ENCODE peak calls at places on chromosomes 4 and X, in seven cellular contexts. B is H9, J is IMR-90, Q is mesendoderm, T is trophoblast cell, R is mesenchymal stem cell, U is H1. G is an unnamed sample.

GRCh38 chrX:68261060-68261672 is 172.1 kb downstream of the OPHN1 start:
- DNase-seq in J (peak; percentile 20), T (no peak), R (no peak), Q (no peak), U (no peak), B (no peak), G (no peak)

GRCh38 chrX:1493877-1494510 is 41.3 kb upstream of the ASMTL start:
- DNase-seq in B (peak; percentile 39), T (no peak), Q (no peak), R (no peak), J (no peak), U (peak; percentile 59), G (no peak)

GRCh38 chrX:21812628-21813027 is 26.8 kb upstream of the MBTPS2 start:
- DNase-seq in Q (peak; percentile 31), U (no peak), J (no peak), B (no peak), T (no peak), R (no peak), G (no peak)

GRCh38 chr4:169976951-169977350 is 49.2 kb downstream of the MFAP3L start:
- DNase-seq in Q (peak; percentile 54), J (no peak), B (no peak), U (no peak), R (no peak), T (no peak), G (no peak)

GRCh38 chr4:168711197-168712120 is 214.6 kb downstream of the PALLD start:
- DNase-seq in U (no peak), B (no peak), J (peak; percentile 44), T (no peak), R (no peak), Q (no peak), G (no peak)

GRCh38 chr4:158446106-158446505 is 75.6 kb upstream of the RXFP1 start:
- DNase-seq in Q (no peak), T (peak; percentile 2), B (no peak), R (no peak), J (peak; percentile 79), U (no peak), G (no peak)

GRCh38 chr4:112321768-112322684 is 24.9 kb downstream of the ALPK1 start:
- DNase-seq in Q (peak; percentile 71), J (peak; percentile 60), B (peak; percentile 47), R (peak; percentile 64), T (peak; percentile 91), U (peak; percentile 85), G (peak; percentile 64)

GRCh38 chrX:25968920-25969319 is 169.2 kb upstream of the MAGEB18 start:
- DNase-seq in T (peak; percentile 4), U (peak; percentile 78), R (no peak), B (peak; percentile 64), Q (peak; percentile 68), J (no peak), G (peak; percentile 17)

GRCh38 chr4:170243662-170244288 is 154.0 kb upstream of the AADAT start:
- DNase-seq in T (peak; percentile 33), R (no peak), B (no peak), J (no peak), U (no peak), Q (peak; percentile 55), G (no peak)

GRCh38 chr4:99490286-99490685 is 20.5 kb upstream of the C4orf17 start:
- DNase-seq in Q (no peak), T (no peak), U (no peak), R (no peak), B (no peak), J (no peak), G (no peak)

GRCh38 chr4:39834269-39834668 is 136.3 kb downstream of the UBE2K start:
- DNase-seq in R (peak; percentile 31), T (no peak), J (no peak), B (no peak), Q (no peak), U (no peak), G (no peak)

GRCh38 chrX:100449696-100450606 is 39.9 kb upstream of the PCDH19 start:
- DNase-seq in T (no peak), U (no peak), J (no peak), Q (peak; percentile 58), B (peak; percentile 32), R (no peak), G (no peak)

GRCh38 chrX:23784487-23785301 is 1.7 kb downstream of the SAT1 start:
- DNase-seq in Q (no peak), T (peak; percentile 62), B (no peak), J (peak; percentile 88), U (no peak), R (peak; percentile 84), G (no peak)

GRCh38 chrX:80879143-80879542 is 69.5 kb upstream of the BRWD3 start:
- DNase-seq in Q (no peak), B (no peak), U (no peak), J (no peak), R (no peak), T (peak; percentile 27), G (no peak)

GRCh38 chrX:31449975-31450374 is 378.1 kb upstream of the FTHL17 start:
- DNase-seq in J (peak; percentile 63), B (no peak), T (no peak), Q (no peak), U (no peak), R (peak; percentile 7), G (no peak)

GRCh38 chr4:138200236-138200590 is 41.9 kb downstream of the SLC7A11 start:
- DNase-seq in B (no peak), R (no peak), Q (no peak), T (no peak), J (no peak), U (no peak), G (no peak)

GRCh38 chr4:185222598-185222997 is 13.2 kb downstream of the SNX25 start:
- DNase-seq in T (peak; percentile 33), U (no peak), B (no peak), Q (no peak), J (peak; percentile 87), R (no peak), G (no peak)

GRCh38 chr4:76697129-76697803 is 200.7 kb downstream of the SOWAHB start:
- DNase-seq in R (no peak), U (no peak), T (no peak), J (no peak), Q (peak; percentile 64), B (no peak), G (no peak)

GRCh38 chr4:98653006-98653405 is 5.4 kb downstream of the TSPAN5 start:
- DNase-seq in J (peak; percentile 80), U (no peak), R (no peak), T (no peak), Q (no peak), B (no peak), G (no peak)

GRCh38 chr4:168856312-168856711 is 153.7 kb downstream of the CBR4 start:
- DNase-seq in U (no peak), J (peak; percentile 97), T (peak; percentile 77), B (no peak), Q (no peak), R (peak; percentile 97), G (no peak)

GRCh38 chrX:71652405-71652804 is 14.9 kb upstream of the LOC101059915 start:
- DNase-seq in B (no peak), Q (peak; percentile 55), J (peak; percentile 59), T (peak; percentile 64), R (peak; percentile 46), U (peak; percentile 53), G (peak; percentile 14)

GRCh38 chrX:119685225-119686066 is 7.5 kb downstream of the SEPTIN6 start:
- DNase-seq in Q (no peak), T (peak; percentile 45), J (no peak), U (no peak), B (no peak), R (peak; percentile 58), G (no peak)

GRCh38 chrX:86507337-86507736 is 359.1 kb downstream of the DACH2 start:
- DNase-seq in R (no peak), B (no peak), T (no peak), J (no peak), Q (no peak), U (no peak), G (no peak)

GRCh38 chr4:12861422-12861821 is 622.7 kb downstream of the RAB28 start:
- DNase-seq in B (no peak), R (no peak), U (no peak), T (no peak), Q (no peak), J (no peak), G (no peak)

GRCh38 chr4:144302704-144303536 is 162.4 kb upstream of the GYPA start:
- DNase-seq in Q (peak; percentile 44), R (no peak), U (no peak), B (no peak), T (peak; percentile 87), J (no peak), G (no peak)

GRCh38 chrX:15055146-15055930 is 182.1 kb downstream of the MOSPD2 start:
- DNase-seq in U (no peak), R (no peak), Q (peak; percentile 28), B (no peak), J (peak; percentile 51), T (peak; percentile 50), G (no peak)

GRCh38 chr4:42306221-42307109 is 90.8 kb upstream of the SHISA3 start:
- DNase-seq in B (no peak), R (no peak), J (no peak), Q (no peak), U (no peak), T (no peak), G (no peak)

GRCh38 chrX:130171446-130172126 is at the start of gene RAB33A:
- DNase-seq in J (no peak), U (peak; percentile 57), B (peak; percentile 41), Q (no peak), T (peak; percentile 8), R (peak; percentile 36), G (no peak)

GRCh38 chr4:3254302-3255131 is 5.6 kb downstream of the MSANTD1 start:
- DNase-seq in J (no peak), Q (no peak), U (peak; percentile 40), B (peak; percentile 16), R (no peak), T (no peak), G (peak; percentile 9)

GRCh38 chrX:41329101-41329500 is 4.9 kb upstream of the DDX3X start:
- DNase-seq in R (no peak), Q (no peak), J (no peak), B (no peak), U (no peak), T (peak; percentile 82), G (no peak)
- H3K4me1 ChIP-seq in R (peaks cover 2% of the 10 kb centered on the region), Q (no peaks in the 10 kb centered on the region), J (peaks cover 3% of the 10 kb centered on the region), B (peaks cover 7% of the 10 kb centered on the region), U (no peaks in the 10 kb centered on the region), T (peaks cover 5% of the 10 kb centered on the region), G (peaks cover 2% of the 10 kb centered on the region)

DNA sequence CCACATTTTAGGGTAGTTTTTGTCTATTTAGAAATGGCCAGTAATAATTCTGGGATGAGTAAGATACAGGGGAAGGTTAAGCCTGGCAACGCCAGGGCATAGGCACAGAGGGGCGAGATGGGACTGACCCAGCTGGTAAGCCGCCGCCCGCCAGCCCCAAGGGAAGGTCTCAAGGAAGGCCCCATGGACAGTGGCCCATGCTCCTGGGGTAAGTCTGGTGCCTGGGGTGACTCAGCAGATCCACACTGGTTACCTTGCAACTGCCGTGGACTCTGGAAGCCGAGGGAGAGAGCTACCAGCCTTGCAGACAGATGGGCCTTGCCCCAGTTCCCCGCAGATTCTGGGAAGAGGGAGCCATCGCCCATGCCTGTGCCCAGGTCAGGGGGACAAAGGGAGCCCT is 179.4 kb downstream of the AFAP1 start:
- DNase-seq in J (no peak), T (no peak), R (no peak), B (no peak), Q (no peak), U (no peak), G (no peak)
- H3K4ac ChIP-seq in J (no peak overlapping the region), T (no peak overlapping the region), R (no peak overlapping the region), B (no peak overlapping the region), Q (no peak overlapping the region), U (no peak overlapping the region), G (no peak overlapping the region)

GRCh38 chrX:13285693-13286092 is 34.2 kb downstream of the ATXN3L start:
- DNase-seq in B (peak; percentile 71), J (no peak), R (no peak), U (no peak), Q (peak; percentile 21), T (no peak), G (no peak)
- H3K4me1 ChIP-seq in B (peaks cover 2% of the 10 kb centered on the region), J (peaks cover 11% of the 10 kb centered on the region), R (peaks cover 6% of the 10 kb centered on the region), U (peaks cover 5% of the 10 kb centered on the region), Q (no peaks in the 10 kb centered on the region), T (no peaks in the 10 kb centered on the region), G (peaks cover 12% of the 10 kb centered on the region)

GRCh38 chr4:73481356-73481755 is at the start of gene AFM:
- DNase-seq in B (no peak), U (no peak), J (no peak), T (no peak), R (no peak), Q (no peak), G (no peak)
- H3K4ac ChIP-seq in B (no peak within 1 kb of the TSS), U (no peak within 1 kb of the TSS), J (no peak within 1 kb of the TSS), T (no peak within 1 kb of the TSS), R (no peak within 1 kb of the TSS), Q (no peak within 1 kb of the TSS), G (no peak within 1 kb of the TSS)